ENCODE peak calls at places on chromosomes 16 and 17, in five cellular contexts. W is left lung, X is esophagus squamous epithelium, M is A673, E is neural progenitor cell. T is an unnamed sample. For H3K9me3, the result is how much of the 10 kb centered on the place peaks cover.

GRCh38 chr17:74746922-74747321 is 1.5 kb upstream of the NHERF1 start:
- DNase-seq in E (peak), X (no peak), W (peak), M (no peak), T (no peak)

GRCh38 chr16:79089735-79090284 is 510.7 kb downstream of the MAF start:
- DNase-seq in X (no peak), W (no peak), E (no peak), M (no peak), T (no peak)

GRCh38 chr16:51553314-51553713 is 402.2 kb upstream of the SALL1 start:
- DNase-seq in E (no peak), W (no peak), X (no peak), M (no peak), T (no peak)

GRCh38 chr16:81630632-81631026 is 148.5 kb upstream of the PLCG2 start:
- DNase-seq in X (no peak), M (no peak), E (peak), W (no peak), T (no peak)

GRCh38 chr16:84826558-84826941 is 6.8 kb downstream of the CRISPLD2 start:
- DNase-seq in X (no peak), M (no peak), E (no peak), W (no peak), T (no peak)

GRCh38 chr16:22915003-22915402 is 101.0 kb downstream of the HS3ST2 start:
- DNase-seq in W (peak), M (no peak), X (no peak), E (no peak), T (no peak)

GRCh38 chr17:50053654-50053960 is 2.3 kb upstream of the ITGA3 start:
- DNase-seq in W (no peak), M (no peak), E (no peak), X (no peak), T (no peak)

GRCh38 chr17:17780941-17781590 is 55.7 kb downstream of the SREBF1 start:
- DNase-seq in W (no peak), E (peak), X (no peak), M (peak), T (no peak)

GRCh38 chr17:1936766-1937165 is 88.4 kb downstream of the RTN4RL1 start:
- DNase-seq in E (no peak), X (no peak), W (no peak), M (no peak), T (no peak)

GRCh38 chr17:37131064-37131463 is 182.3 kb downstream of the AATF start:
- DNase-seq in E (peak), M (no peak), W (no peak), X (no peak), T (no peak)

GRCh38 chr17:39677072-39677471 is 8.8 kb downstream of the PNMT start:
- DNase-seq in X (no peak), W (peak), M (no peak), E (no peak), T (no peak)

DNA sequence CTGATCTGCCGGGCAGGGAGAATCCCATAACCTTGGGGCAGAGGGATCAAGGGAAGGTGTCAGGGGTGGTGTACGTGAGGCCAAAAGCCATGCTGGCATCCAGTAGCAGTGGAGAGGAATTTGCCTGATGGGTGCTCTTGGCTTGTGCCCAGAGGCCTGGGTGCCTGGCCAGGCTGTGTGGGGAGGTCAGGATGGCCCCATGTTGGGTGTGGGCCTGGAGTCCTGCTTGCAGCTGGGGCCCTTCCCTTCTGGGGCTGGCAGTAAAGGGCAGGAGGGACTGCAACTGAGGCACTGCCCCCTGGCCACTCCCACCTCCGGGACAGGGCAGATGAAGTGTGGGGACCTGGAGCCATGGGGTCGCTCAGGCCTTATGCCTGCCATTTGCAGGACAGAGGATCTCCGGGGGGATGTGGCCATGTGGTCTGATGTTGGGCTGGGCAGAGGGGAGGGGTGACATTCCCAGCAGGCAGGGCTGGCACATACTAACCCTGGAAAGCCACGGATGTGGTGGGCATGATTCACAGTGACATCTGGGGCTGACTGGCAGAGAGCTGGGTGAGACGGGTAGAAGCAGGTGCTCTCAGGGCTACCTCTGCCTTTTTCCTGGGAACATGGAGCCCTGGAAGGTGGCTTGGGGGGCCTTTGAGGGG is 3.5 kb downstream of the FMNL1 start:
- DNase-seq in X (no peak), W (peak), E (no peak), M (no peak), T (peak)
- H3K27ac ChIP-seq in X (peak), W (peak), E (no peak), M (no peak), T (peak)

GRCh38 chr16:88194397-88195020 is 188.2 kb upstream of the ZNF469 start:
- DNase-seq in X (no peak), E (no peak), M (no peak), W (no peak), T (no peak)
- TF ChIP-seq CTCF in X (no peak), E (no peak), M (no peak), W (no peak), T (no peak)

GRCh38 chr16:27723711-27724490 is 174.0 kb downstream of the KATNIP start:
- DNase-seq in W (no peak), E (no peak), X (no peak), M (no peak), T (no peak)

GRCh38 chr16:27720731-27721547 is 171.0 kb downstream of the KATNIP start:
- DNase-seq in E (peak), M (no peak), W (no peak), X (no peak), T (no peak)

GRCh38 chr16:27722892-27723450 is 173.0 kb downstream of the KATNIP start:
- DNase-seq in W (no peak), E (no peak), M (no peak), X (no peak), T (no peak)

GRCh38 chr16:27722266-27722636 is 172.3 kb downstream of the KATNIP start:
- DNase-seq in X (no peak), E (no peak), M (no peak), W (no peak), T (no peak)

DNA sequence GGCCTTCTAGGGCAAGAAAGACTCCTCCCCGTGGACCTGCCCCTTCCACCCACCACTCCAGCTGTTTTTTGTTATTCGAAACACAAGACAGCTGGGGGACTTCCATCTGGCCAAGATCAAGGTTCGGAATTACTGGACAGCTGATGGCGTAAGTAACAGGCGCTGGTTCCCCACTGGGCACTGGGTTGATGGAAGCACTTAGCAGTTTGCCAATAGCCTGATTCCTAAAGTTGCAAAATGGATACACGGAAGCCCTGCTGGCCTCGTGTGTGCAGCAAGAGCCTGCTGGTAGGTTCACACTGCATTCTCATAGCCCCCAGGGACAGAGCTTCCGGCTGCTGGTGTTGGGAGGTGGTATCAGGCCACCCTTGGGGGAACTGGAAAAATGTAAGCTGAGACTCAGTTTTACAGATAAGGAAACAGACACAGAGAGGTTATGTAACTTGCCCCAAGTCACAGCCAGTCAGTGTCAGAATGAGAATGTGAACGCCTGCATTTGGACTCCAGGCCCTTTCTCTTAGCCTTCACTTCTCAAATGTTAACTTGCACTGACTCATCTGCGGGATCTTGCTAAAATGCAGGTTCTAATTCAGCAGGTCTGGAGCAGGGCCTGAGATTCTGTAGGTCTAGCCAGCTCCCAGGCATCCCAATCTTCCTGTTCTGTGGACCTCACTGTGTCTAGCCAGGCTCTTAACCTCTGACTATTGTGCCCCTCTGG is 171.8 kb downstream of the KATNIP start:
- DNase-seq in M (no peak), E (no peak), W (no peak), X (no peak), T (no peak)
- H3K9me3 ChIP-seq in M (under half), E (under half), W (under half), X (under half), T (under half)

DNA sequence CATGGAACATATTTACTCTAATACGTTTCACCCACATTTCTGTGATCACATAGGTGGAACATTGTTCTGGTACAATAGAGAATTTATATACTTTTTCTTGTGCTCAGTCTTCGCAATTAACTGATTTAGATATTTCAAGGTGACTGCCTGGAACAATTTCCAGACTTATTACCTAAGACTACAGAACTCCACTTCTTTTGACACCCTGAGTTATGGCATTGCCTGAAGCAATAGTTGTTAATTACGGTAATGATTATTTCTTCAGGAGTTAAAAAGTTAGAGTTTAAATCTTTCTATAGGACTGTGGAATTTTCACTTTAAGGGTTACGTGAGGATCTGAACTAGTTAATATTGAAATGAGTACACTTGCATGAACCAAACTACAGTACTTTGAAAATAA is 74.8 kb downstream of the MAP2K6 start:
- DNase-seq in W (no peak), E (no peak), M (no peak), X (no peak), T (no peak)
- H3K27ac ChIP-seq in W (no peak), E (peak), M (no peak), X (no peak), T (no peak)

GRCh38 chr16:68356249-68356918 is 45.6 kb downstream of the PRMT7 start:
- DNase-seq in E (no peak), M (no peak), W (peak), X (no peak), T (peak)
- TF ChIP-seq CTCF in E (no peak), M (no peak), W (no peak), X (no peak), T (no peak)

T was measured in CD4-positive, alpha-beta T cell.